ENCODE peak calls at places on chromosomes 7 and 10, in eight cellular contexts. O is A549, J is tibial nerve, L is esophagus squamous epithelium, P is stomach, S is adrenal gland, Y is vagina, E is neural progenitor cell. Q is an unnamed sample.

GRCh38 chr7:21941570-21942224 is 4.0 kb downstream of the CDCA7L start:
- DNase-seq in O (no peak), J (no peak), L (no peak), P (peak), S (no peak), Y (no peak), E (no peak), Q (no peak)

GRCh38 chr10:118926441-118926840 is 103.1 kb upstream of the NANOS1 start:
- DNase-seq in O (no peak), J (no peak), L (no peak), P (no peak), S (peak), Y (no peak), E (peak), Q (no peak)

GRCh38 chr7:106609416-106609815 is 51.5 kb downstream of the CCDC71L start:
- DNase-seq in O (no peak), J (no peak), L (no peak), P (no peak), S (no peak), Y (no peak), E (no peak), Q (no peak)

GRCh38 chr7:55363386-55364170 is 1.6 kb upstream of the LANCL2 start:
- DNase-seq in O (no peak), J (no peak), L (no peak), P (no peak), S (no peak), Y (no peak), E (no peak), Q (no peak)

GRCh38 chr10:28564905-28565304 is 32.0 kb downstream of the WAC start:
- DNase-seq in O (no peak), J (no peak), L (no peak), P (no peak), S (no peak), Y (no peak), E (no peak), Q (no peak)

GRCh38 chr10:28777911-28778310 is 100.6 kb downstream of the BAMBI start:
- DNase-seq in O (no peak), J (no peak), L (no peak), P (no peak), S (no peak), Y (no peak), E (no peak), Q (no peak)

GRCh38 chr7:103854611-103855010 is 134.8 kb downstream of the RELN start:
- DNase-seq in O (no peak), J (no peak), L (no peak), P (no peak), S (no peak), Y (no peak), E (no peak), Q (no peak)

GRCh38 chr7:155861480-155861868 is 49.2 kb upstream of the SHH start:
- DNase-seq in O (peak), J (no peak), L (no peak), P (peak), S (no peak), Y (peak), E (no peak), Q (peak)

GRCh38 chr7:143978585-143978984 is 21.5 kb upstream of the OR6B1 start:
- DNase-seq in O (no peak), J (no peak), L (no peak), P (no peak), S (no peak), Y (no peak), E (no peak), Q (no peak)

GRCh38 chr10:99926925-99927718 is 82.6 kb downstream of the DNMBP start:
- DNase-seq in O (no peak), J (no peak), L (no peak), P (peak), S (peak), Y (no peak), E (no peak), Q (no peak)

GRCh38 chr7:47218378-47219176 is 363.3 kb downstream of the TNS3 start:
- DNase-seq in O (no peak), J (no peak), L (no peak), P (no peak), S (no peak), Y (no peak), E (no peak), Q (no peak)

GRCh38 chr10:127735156-127735555 is 1.8 kb upstream of the FOXI2 start:
- DNase-seq in O (no peak), J (no peak), L (no peak), P (no peak), S (no peak), Y (no peak), E (no peak), Q (no peak)

GRCh38 chr10:3287566-3288445 is 115.2 kb upstream of the PITRM1 start:
- DNase-seq in O (no peak), J (no peak), L (no peak), P (no peak), S (no peak), Y (no peak), E (no peak), Q (no peak)

GRCh38 chr10:103395754-103396066 is 565 bp downstream of the ATP5MK start:
- DNase-seq in O (no peak), J (no peak), L (no peak), P (no peak), S (no peak), Y (no peak), E (peak), Q (no peak)

GRCh38 chr7:137316643-137317042 is 26.9 kb downstream of the PTN start:
- DNase-seq in O (no peak), J (no peak), L (no peak), P (no peak), S (no peak), Y (no peak), E (no peak), Q (no peak)

DNA sequence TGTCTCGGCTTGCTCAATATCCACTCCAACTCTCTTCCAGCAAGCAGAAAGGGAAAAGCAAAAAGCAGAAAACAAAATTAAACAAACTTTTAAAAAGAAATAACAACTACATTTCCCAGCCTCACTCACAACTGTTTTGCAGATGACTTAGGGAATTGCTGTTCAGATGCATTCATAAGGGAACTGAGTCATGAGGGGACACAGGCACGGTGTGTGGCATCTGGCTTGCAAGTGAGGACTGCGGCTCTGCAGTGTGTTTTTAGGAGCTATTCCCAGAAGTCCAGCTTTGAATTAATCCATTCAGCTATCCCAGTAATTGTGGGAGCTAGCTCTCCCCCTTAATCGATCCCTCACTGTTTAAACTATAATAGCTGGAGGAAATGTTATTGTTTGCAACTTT is 30.3 kb downstream of the PTN start:
- DNase-seq in O (no peak), J (no peak), L (no peak), P (no peak), S (no peak), Y (no peak), E (no peak), Q (no peak)
- H3K27ac ChIP-seq in O (no peak), J (no peak), L (no peak), P (no peak), S (no peak), Y (no peak), E (no peak), Q (no peak)

DNA sequence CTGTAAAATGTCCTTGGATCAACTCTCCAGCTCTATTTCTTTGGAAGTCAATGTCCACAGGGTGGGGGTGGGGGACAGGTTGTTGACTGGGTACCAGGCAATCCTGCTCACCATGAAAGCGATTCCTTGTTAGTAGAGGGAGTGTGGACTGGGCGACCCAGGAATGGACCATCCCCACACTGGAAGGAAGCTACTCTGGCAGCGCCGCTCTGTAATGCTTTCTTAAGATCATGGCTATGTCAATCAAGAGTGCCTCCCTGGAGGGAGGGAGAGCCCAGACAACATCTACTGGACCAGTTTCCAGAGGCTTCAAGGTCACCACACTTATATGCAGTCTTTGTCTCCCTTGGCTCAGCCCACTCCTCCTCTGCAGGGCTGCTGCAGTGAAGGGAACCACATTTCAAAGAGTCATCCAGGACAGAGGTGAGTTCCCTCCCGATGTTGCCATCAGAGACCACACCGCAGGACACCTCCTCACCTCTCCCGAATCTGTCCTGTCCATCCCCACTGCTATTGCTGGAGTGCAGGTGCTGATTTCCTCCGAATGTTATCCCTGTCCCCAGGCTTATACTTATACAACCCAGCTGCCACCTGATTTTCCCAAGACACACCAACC is 6.9 kb downstream of the GIMAP5 start:
- DNase-seq in O (no peak), J (no peak), L (no peak), P (no peak), S (no peak), Y (no peak), E (no peak), Q (no peak)
- H3K4me3 ChIP-seq in O (no peak), J (no peak), L (no peak), P (peak), S (no peak), Y (no peak), E (no peak), Q (no peak)

GRCh38 chr7:135414850-135415439 is 95.0 kb downstream of the CNOT4 start:
- DNase-seq in O (peak), J (no peak), L (no peak), P (peak), S (peak), Y (no peak), E (peak), Q (no peak)
- TF ChIP-seq CTCF in O (peak), J (no peak), L (peak), P (no peak), S (peak), Y (no peak), E (peak), Q (peak)

DNA sequence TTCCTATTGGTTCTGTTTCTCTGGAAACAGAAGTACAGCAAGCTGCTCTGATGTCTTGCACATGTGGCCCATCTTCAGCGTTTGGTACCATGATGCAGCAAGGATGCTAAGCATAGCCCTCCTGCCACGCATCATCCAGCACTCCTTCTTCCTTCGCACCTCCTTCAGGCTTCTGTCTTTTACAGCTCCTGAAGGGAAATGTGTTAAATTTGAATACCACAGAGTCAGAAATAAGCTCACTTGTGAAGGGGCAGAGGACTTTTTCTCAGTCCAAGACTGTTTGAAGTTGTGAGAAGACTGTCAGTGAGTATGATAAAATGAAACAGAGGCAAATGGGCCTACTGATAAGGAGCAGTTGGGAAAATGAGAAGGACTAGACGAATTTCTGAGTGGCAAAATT is 20.7 kb downstream of the TSPAN13 start:
- DNase-seq in O (no peak), J (no peak), L (no peak), P (no peak), S (no peak), Y (no peak), E (no peak), Q (no peak)
- H3K27ac ChIP-seq in O (no peak), J (no peak), L (no peak), P (no peak), S (no peak), Y (no peak), E (no peak), Q (no peak)

GRCh38 chr7:37916017-37916672 is 472 bp downstream of the SFRP4 start:
- DNase-seq in O (no peak), J (peak), L (no peak), P (no peak), S (no peak), Y (no peak), E (peak), Q (no peak)
- H3K4me3 ChIP-seq in O (peak), J (peak), L (peak), P (peak), S (no peak), Y (peak), E (peak), Q (peak)

Q was measured in ascending aorta.